ENCODE peak calls at places on chromosomes 4 and X, in six cellular contexts. Y is nephron progenitor cell, S is psoas muscle, F is head of caudate nucleus, I is astrocyte of the spinal cord, C is NCI-H82. U is an unnamed sample.

GRCh38 chr4:117400039-117400835 is 314.9 kb upstream of the TRAM1L1 start:
- DNase-seq in Y (no peak), S (no peak), F (no peak), I (peak; percentile 89), C (no peak), U (no peak)

GRCh38 chrX:19852014-19853005 is 35.1 kb downstream of the SH3KBP1 start:
- DNase-seq in Y (no peak), S (no peak), F (no peak), I (peak; percentile 38), C (no peak), U (no peak)

GRCh38 chr4:2803624-2804448 is 11.0 kb downstream of the SH3BP2 start:
- DNase-seq in Y (no peak), S (peak; percentile 68), F (no peak), I (no peak), C (peak; percentile 50), U (peak; percentile 22)

GRCh38 chr4:94574050-94574449 is 122.3 kb downstream of the PDLIM5 start:
- DNase-seq in Y (no peak), S (no peak), F (no peak), I (no peak), C (no peak), U (no peak)

GRCh38 chr4:186765138-186765537 is 41.5 kb upstream of the FAT1 start:
- DNase-seq in Y (no peak), S (no peak), F (no peak), I (peak; percentile 50), C (no peak), U (peak; percentile 78)

GRCh38 chr4:145956288-145956890 is 17.8 kb upstream of the ZNF827 start:
- DNase-seq in Y (peak; percentile 49), S (no peak), F (peak; percentile 59), I (peak; percentile 39), C (peak; percentile 57), U (peak; percentile 54)

GRCh38 chr4:142264961-142265360 is 581.1 kb downstream of the INPP4B start:
- DNase-seq in Y (no peak), S (no peak), F (no peak), I (no peak), C (no peak), U (no peak)

GRCh38 chr4:183532823-183533222 is 28.0 kb downstream of the ING2 start:
- DNase-seq in Y (no peak), S (no peak), F (no peak), I (peak; percentile 61), C (no peak), U (no peak)

GRCh38 chr4:93710101-93710846 is 118.3 kb upstream of the ATOH1 start:
- DNase-seq in Y (peak; percentile 13), S (no peak), F (peak; percentile 75), I (no peak), C (peak; percentile 40), U (peak; percentile 41)

GRCh38 chr4:54614094-54614493 is 43.7 kb upstream of the KIT start:
- DNase-seq in Y (no peak), S (no peak), F (no peak), I (no peak), C (no peak), U (no peak)

GRCh38 chr4:111879539-111879938 is 265.7 kb upstream of the FAM241A start:
- DNase-seq in Y (no peak), S (no peak), F (no peak), I (no peak), C (peak; percentile 83), U (peak; percentile 90)

GRCh38 chrX:103183912-103184311 is 31.0 kb upstream of the BEX4 start:
- DNase-seq in Y (no peak), S (no peak), F (no peak), I (no peak), C (peak; percentile 6), U (peak; percentile 60)

GRCh38 chr4:124711469-124712416 is 789 bp downstream of the ANKRD50 start:
- DNase-seq in Y (peak; percentile 69), S (no peak), F (peak; percentile 72), I (peak; percentile 81), C (peak; percentile 71), U (peak; percentile 85)

GRCh38 chr4:571838-572572 is 4.1 kb downstream of the TMEM271 start:
- DNase-seq in Y (no peak), S (no peak), F (no peak), I (no peak), C (no peak), U (no peak)

GRCh38 chr4:174540175-174540574 is 17.9 kb upstream of the HPGD start:
- DNase-seq in Y (no peak), S (no peak), F (no peak), I (no peak), C (no peak), U (no peak)

GRCh38 chrX:155767101-155767878 is 113.9 kb upstream of the VAMP7 start:
- DNase-seq in Y (peak; percentile 46), S (peak; percentile 52), F (peak; percentile 27), I (peak; percentile 80), C (peak; percentile 86), U (peak; percentile 76)

GRCh38 chr4:2009651-2010233 is 968 bp upstream of the NELFA start:
- DNase-seq in Y (peak; percentile 60), S (peak; percentile 85), F (peak; percentile 74), I (peak; percentile 45), C (peak; percentile 70), U (peak; percentile 64)

GRCh38 chr4:108492816-108493595 is 127.4 kb upstream of the RPL34 start:
- DNase-seq in Y (peak; percentile 22), S (no peak), F (no peak), I (peak; percentile 10), C (peak; percentile 6), U (peak; percentile 57)

GRCh38 chr4:142719854-142720541 is 126.1 kb downstream of the INPP4B start:
- DNase-seq in Y (no peak), S (no peak), F (no peak), I (peak; percentile 33), C (peak; percentile 54), U (peak; percentile 42)

GRCh38 chr4:147707892-147708672 is 23.8 kb upstream of the ARHGAP10 start:
- DNase-seq in Y (peak; percentile 48), S (no peak), F (peak; percentile 73), I (peak; percentile 54), C (peak; percentile 64), U (peak; percentile 41)

GRCh38 chrX:155957843-155958242 is 39.7 kb upstream of the IL9R start:
- DNase-seq in Y (no peak), S (no peak), F (no peak), I (no peak), C (no peak), U (no peak)

GRCh38 chr4:22216278-22216677 is 267.7 kb upstream of the KCNIP4 start:
- DNase-seq in Y (no peak), S (no peak), F (no peak), I (no peak), C (no peak), U (no peak)

GRCh38 chr4:128517739-128518510 is 230.3 kb upstream of the PGRMC2 start:
- DNase-seq in Y (peak; percentile 17), S (peak; percentile 53), F (peak; percentile 1), I (peak; percentile 98), C (no peak), U (peak; percentile 65)

GRCh38 chrX:130170752-130171445 is 863 bp upstream of the RAB33A start:
- DNase-seq in Y (peak; percentile 30), S (no peak), F (peak; percentile 93), I (no peak), C (peak; percentile 93), U (peak; percentile 91)

GRCh38 chr4:73034896-73035295 is 34.6 kb downstream of the COX18 start:
- DNase-seq in Y (no peak), S (no peak), F (no peak), I (no peak), C (no peak), U (no peak)

GRCh38 chr4:155759372-155760252 is 791 bp downstream of the GUCY1B1 start:
- DNase-seq in Y (peak; percentile 92), S (peak; percentile 82), F (peak; percentile 71), I (no peak), C (peak; percentile 52), U (peak; percentile 11)

GRCh38 chr4:98466868-98467599 is 191.4 kb downstream of the TSPAN5 start:
- DNase-seq in Y (no peak), S (no peak), F (no peak), I (no peak), C (no peak), U (no peak)

GRCh38 chr4:83237591-83237990 is 47.0 kb downstream of the COQ2 start:
- DNase-seq in Y (no peak), S (no peak), F (no peak), I (no peak), C (peak; percentile 18), U (peak; percentile 94)

GRCh38 chr4:170716868-170717267 is 627.1 kb upstream of the AADAT start:
- DNase-seq in Y (no peak), S (no peak), F (no peak), I (no peak), C (no peak), U (no peak)

GRCh38 chr4:71994559-71994958 is 37.2 kb upstream of the NPFFR2 start:
- DNase-seq in Y (no peak), S (no peak), F (no peak), I (no peak), C (no peak), U (no peak)

GRCh38 chr4:51830146-51830545 is 12.8 kb upstream of the DCUN1D4 start:
- DNase-seq in Y (no peak), S (no peak), F (no peak), I (no peak), C (no peak), U (no peak)

GRCh38 chr4:41428205-41428940 is 109.6 kb upstream of the LIMCH1 start:
- DNase-seq in Y (no peak), S (no peak), F (no peak), I (no peak), C (peak; percentile 76), U (no peak)

GRCh38 chr4:184845367-184846011 is 19.7 kb upstream of the ACSL1 start:
- DNase-seq in Y (no peak), S (no peak), F (no peak), I (peak; percentile 58), C (no peak), U (no peak)

GRCh38 chr4:7353046-7353790 is 81.5 kb downstream of the PSAPL1 start:
- DNase-seq in Y (no peak), S (peak; percentile 16), F (no peak), I (no peak), C (no peak), U (no peak)

GRCh38 chr4:144894525-144894924 is 203.5 kb downstream of the ANAPC10 start:
- DNase-seq in Y (no peak), S (peak; percentile 65), F (no peak), I (peak; percentile 94), C (no peak), U (no peak)

U was measured in NCI-H69.